ENCODE peak calls at places on chromosome 14, in four cellular contexts. C, U, Z and E are unnamed samples.

GRCh38 chr14:39957987-39958386 is 525.8 kb upstream of the FBXO33 start:
- DNase-seq in U (no peak), C (no peak), Z (no peak), E (no peak)

GRCh38 chr14:61568572-61569011 is 126.7 kb upstream of the HIF1A start:
- DNase-seq in C (peak; percentile 63), U (no peak), Z (no peak), E (no peak)

GRCh38 chr14:75283162-75283883 is 4.7 kb downstream of the FOS start:
- DNase-seq in Z (no peak), C (no peak), U (peak; percentile 50), E (no peak)

GRCh38 chr14:56005580-56006053 is 112.6 kb upstream of the PELI2 start:
- DNase-seq in C (no peak), U (no peak), Z (no peak), E (no peak)

GRCh38 chr14:95229749-95230148 is 72.4 kb upstream of the DICER1 start:
- DNase-seq in C (no peak), Z (no peak), U (no peak), E (no peak)

GRCh38 chr14:93033983-93034670 is 81.6 kb downstream of the ITPK1 start:
- DNase-seq in C (peak; percentile 41), U (no peak), Z (no peak), E (no peak)

GRCh38 chr14:74723134-74723533 is 10.2 kb downstream of the FCF1 start:
- DNase-seq in U (no peak), Z (no peak), C (no peak), E (no peak)

GRCh38 chr14:103220982-103221641 is 97.9 kb downstream of the TNFAIP2 start:
- DNase-seq in U (no peak), Z (no peak), C (no peak), E (no peak)

GRCh38 chr14:20332386-20332945 is 613 bp downstream of the CCNB1IP1 start:
- DNase-seq in C (no peak), Z (no peak), U (peak; percentile 22), E (no peak)

GRCh38 chr14:38868415-38869290 is 234.4 kb downstream of the SEC23A start:
- DNase-seq in C (no peak), Z (no peak), U (no peak), E (no peak)

GRCh38 chr14:84006643-84007137 is 1523.3 kb upstream of the FLRT2 start:
- DNase-seq in C (no peak), Z (no peak), U (no peak), E (no peak)

GRCh38 chr14:20197459-20197858 is 6.8 kb downstream of the OR11G2 start:
- DNase-seq in U (no peak), C (no peak), Z (no peak), E (no peak)

GRCh38 chr14:63470877-63471565 is 72.2 kb downstream of the PPP2R5E start:
- DNase-seq in U (peak; percentile 78), C (no peak), Z (no peak), E (no peak)

GRCh38 chr14:92937229-92937937 is 14.4 kb downstream of the CHGA start:
- DNase-seq in U (no peak), Z (no peak), C (no peak), E (no peak)

GRCh38 chr14:100622234-100622633 is 35.0 kb upstream of the BEGAIN start:
- DNase-seq in C (peak; percentile 21), Z (no peak), U (no peak), E (peak; percentile 51)

GRCh38 chr14:99663716-99664635 is 19.0 kb downstream of the HHIPL1 start:
- DNase-seq in C (no peak), U (no peak), Z (no peak), E (no peak)

GRCh38 chr14:55412686-55413085 is 1.1 kb upstream of the ATG14 start:
- DNase-seq in C (no peak), U (no peak), Z (no peak), E (no peak)

GRCh38 chr14:93120952-93121834 is 5.5 kb upstream of the ITPK1 start:
- DNase-seq in C (no peak), Z (no peak), U (no peak), E (no peak)

GRCh38 chr14:37550511-37550910 is 44.5 kb downstream of the FOXA1 start:
- DNase-seq in U (peak; percentile 44), C (no peak), Z (no peak), E (no peak)

GRCh38 chr14:99393059-99393655 is 87.5 kb downstream of the SETD3 start:
- DNase-seq in U (peak; percentile 47), Z (no peak), C (peak; percentile 45), E (no peak)

GRCh38 chr14:101357559-101358319 is 203.6 kb upstream of the DIO3 start:
- DNase-seq in Z (no peak), C (no peak), U (no peak), E (no peak)

GRCh38 chr14:38143170-38143569 is 64.5 kb upstream of the SSTR1 start:
- DNase-seq in U (no peak), C (no peak), Z (no peak), E (no peak)

GRCh38 chr14:77488558-77488957 is 10.1 kb downstream of the ISM2 start:
- DNase-seq in C (no peak), U (no peak), Z (no peak), E (no peak)

GRCh38 chr14:104285483-104285790 is 147.1 kb downstream of the KIF26A start:
- DNase-seq in C (no peak), U (no peak), Z (no peak), E (no peak)

GRCh38 chr14:61533513-61534255 is 161.6 kb upstream of the HIF1A start:
- DNase-seq in U (no peak), Z (no peak), C (no peak), E (no peak)

GRCh38 chr14:103910262-103910935 is 17.9 kb upstream of the TDRD9 start:
- DNase-seq in U (peak; percentile 79), C (peak; percentile 70), Z (peak; percentile 70), E (peak; percentile 74)

GRCh38 chr14:38291681-38292459 is 36.0 kb upstream of the CLEC14A start:
- DNase-seq in Z (no peak), U (peak; percentile 49), C (no peak), E (no peak)

GRCh38 chr14:24206260-24207103 is 986 bp downstream of the TSSK4 start:
- DNase-seq in Z (no peak), U (no peak), C (peak; percentile 6), E (no peak)

GRCh38 chr14:50717826-50718225 is 49.7 kb upstream of the SAV1 start:
- DNase-seq in U (no peak), C (no peak), Z (no peak), E (no peak)

GRCh38 chr14:68404652-68405183 is 388.1 kb downstream of the ZFP36L1 start:
- DNase-seq in U (no peak), C (no peak), Z (no peak), E (no peak)

GRCh38 chr14:61257469-61258057 is 23.6 kb downstream of the TMEM30B start:
- DNase-seq in Z (no peak), C (no peak), U (no peak), E (no peak)

GRCh38 chr14:56341766-56342418 is 223.7 kb downstream of the PELI2 start:
- DNase-seq in U (peak; percentile 78), Z (no peak), C (no peak), E (no peak)

GRCh38 chr14:68941820-68942219 is 37.3 kb downstream of the ACTN1 start:
- DNase-seq in Z (no peak), U (peak; percentile 96), C (no peak), E (no peak)

DNA sequence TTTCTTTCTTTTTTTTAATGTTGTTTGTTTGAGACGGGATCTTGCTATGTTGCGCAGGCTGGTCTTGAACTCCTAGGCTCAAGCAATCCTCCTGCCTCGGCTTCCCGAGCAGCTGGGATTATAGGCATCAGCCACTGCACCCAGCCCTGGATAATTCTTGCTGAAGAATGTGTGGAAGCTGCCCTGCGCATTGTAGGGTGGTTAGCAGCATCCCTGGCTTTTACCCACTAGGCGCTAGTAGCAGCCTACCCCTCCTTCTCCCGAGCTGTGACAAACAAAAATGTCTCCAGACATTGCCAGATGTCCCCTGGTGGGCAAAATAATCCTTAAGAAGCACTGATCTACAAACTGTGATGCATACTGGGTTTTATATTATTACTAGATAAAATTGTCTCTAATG is 6.6 kb downstream of the DCAF4 start:
- DNase-seq in Z (no peak), U (no peak), C (no peak), E (no peak)
- TF ChIP-seq CTCF in Z (no peak), U (no peak), C (no peak), E (no peak)

GRCh38 chr14:105378199-105378598 is 20.1 kb upstream of the TEX22 start:
- DNase-seq in U (no peak), Z (no peak), C (no peak), E (no peak)

GRCh38 chr14:105375635-105376057 is 22.7 kb upstream of the TEX22 start:
- DNase-seq in U (peak; percentile 27), Z (no peak), C (no peak), E (no peak)

GRCh38 chr14:105378873-105379685 is 19.3 kb upstream of the TEX22 start:
- DNase-seq in Z (no peak), C (no peak), U (no peak), E (no peak)

GRCh38 chr14:105377555-105378182 is 20.7 kb upstream of the TEX22 start:
- DNase-seq in U (no peak), C (no peak), Z (no peak), E (no peak)

GRCh38 chr14:105376521-105377440 is 21.6 kb upstream of the TEX22 start:
- DNase-seq in C (no peak), Z (no peak), U (no peak), E (no peak)
- TF ChIP-seq CTCF in C (no peak), Z (no peak), U (no peak), E (no peak)

GRCh38 chr14:52268191-52269061 is 928 bp downstream of the PTGDR start:
- DNase-seq in U (peak; percentile 61), Z (no peak), C (no peak), E (no peak)

GRCh38 chr14:52275372-52275771 is 7.9 kb downstream of the PTGDR start:
- DNase-seq in U (no peak), C (no peak), Z (no peak), E (no peak)

GRCh38 chr14:52271538-52271937 is 4.0 kb downstream of the PTGDR start:
- DNase-seq in Z (no peak), C (no peak), U (no peak), E (no peak)

GRCh38 chr14:52269100-52269499 is 1.6 kb downstream of the PTGDR start:
- DNase-seq in U (no peak), Z (no peak), C (no peak), E (no peak)

GRCh38 chr14:52272375-52272774 is 4.9 kb downstream of the PTGDR start:
- DNase-seq in Z (no peak), C (no peak), U (peak; percentile 73), E (no peak)
- TF ChIP-seq CTCF in Z (no peak), C (no peak), U (peak; percentile 54), E (peak; percentile 81)

GRCh38 chr14:52472728-52473127 is 79.6 kb downstream of the TXNDC16 start:
- DNase-seq in Z (no peak), C (no peak), U (no peak), E (no peak)

GRCh38 chr14:52467515-52468266 is 84.6 kb downstream of the TXNDC16 start:
- DNase-seq in Z (no peak), U (no peak), C (no peak), E (no peak)

DNA sequence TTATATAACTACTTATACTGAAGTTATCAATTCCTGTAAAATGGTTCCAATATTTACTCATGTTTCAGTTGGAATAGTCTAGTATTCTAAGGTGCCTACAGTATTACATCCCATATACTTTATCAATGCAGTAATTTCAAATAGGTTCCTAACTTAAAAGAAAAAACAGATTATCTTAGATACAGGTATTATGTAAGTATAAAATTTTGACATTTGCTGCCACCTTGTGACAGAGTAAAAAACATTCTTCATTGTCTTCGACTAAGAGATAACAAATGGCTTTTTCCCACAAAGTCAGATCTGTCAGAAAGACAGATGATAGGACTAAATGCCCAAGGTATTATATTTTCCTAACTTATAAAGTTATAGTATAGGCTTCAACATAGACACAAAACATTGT is 78.7 kb downstream of the TXNDC16 start:
- DNase-seq in U (peak; percentile 80), C (no peak), Z (no peak), E (no peak)
- TF ChIP-seq CTCF in U (peak; percentile 23), C (peak; percentile 62), Z (no peak), E (peak; percentile 88)